ENCODE peak calls at places on chromosomes 11 and 22, in seven cellular contexts. S, L, K, A, E, Q and M are unnamed samples.

GRCh38 chr11:10382518-10382917 is 72.5 kb upstream of the AMPD3 start:
- DNase-seq in K (no peak), E (no peak), S (no peak), Q (no peak), L (no peak), A (no peak), M (no peak)

GRCh38 chr11:35486934-35487333 is 38.5 kb downstream of the PAMR1 start:
- DNase-seq in Q (no peak), K (no peak), S (no peak), E (no peak), A (no peak), L (peak; percentile 63), M (no peak)

GRCh38 chr11:108121274-108122155 is at the start of gene ACAT1:
- DNase-seq in S (peak; percentile 96), L (peak; percentile 99), A (peak; percentile 99), K (peak; percentile 82), E (peak; percentile 98), Q (peak; percentile 99), M (peak; percentile 96)

GRCh38 chr22:29071261-29072045 is 1.4 kb upstream of the KREMEN1 start:
- DNase-seq in S (peak; percentile 29), K (peak; percentile 7), L (peak; percentile 65), E (peak; percentile 61), A (no peak), Q (peak; percentile 75), M (peak; percentile 68)

GRCh38 chr11:132821027-132821426 is 711.3 kb downstream of the OPCML start:
- DNase-seq in Q (no peak), K (peak; percentile 43), A (no peak), S (no peak), E (no peak), L (no peak), M (no peak)

GRCh38 chr22:24791362-24791761 is 14.6 kb upstream of the SGSM1 start:
- DNase-seq in S (no peak), E (no peak), K (no peak), A (no peak), L (no peak), Q (no peak), M (no peak)

GRCh38 chr11:70584786-70585545 is 186.6 kb downstream of the CTTN start:
- DNase-seq in K (no peak), S (no peak), L (no peak), Q (no peak), E (no peak), A (no peak), M (no peak)

GRCh38 chr11:46918087-46918751 is at the start of gene LRP4:
- DNase-seq in L (peak; percentile 52), K (no peak), A (no peak), Q (peak; percentile 69), E (no peak), S (peak; percentile 37), M (no peak)

GRCh38 chr11:32874144-32874543 is 18.5 kb upstream of the QSER1 start:
- DNase-seq in E (no peak), L (no peak), Q (no peak), S (no peak), A (no peak), K (no peak), M (no peak)

GRCh38 chr11:2586091-2586792 is 113.6 kb downstream of the KCNQ1OT1 start:
- DNase-seq in Q (peak; percentile 6), E (no peak), A (no peak), S (peak; percentile 62), L (peak; percentile 13), K (no peak), M (peak; percentile 82)

GRCh38 chr11:93718057-93718563 is 23.2 kb downstream of the TAF1D start:
- DNase-seq in Q (no peak), A (no peak), L (no peak), S (no peak), E (no peak), K (no peak), M (no peak)

GRCh38 chr22:43206515-43207161 is 19.7 kb upstream of the TTLL12 start:
- DNase-seq in Q (no peak), S (no peak), A (no peak), L (no peak), K (no peak), E (no peak), M (no peak)

GRCh38 chr11:29087404-29087803 is 929.4 kb downstream of the KCNA4 start:
- DNase-seq in K (no peak), L (no peak), A (no peak), Q (no peak), E (no peak), S (no peak), M (no peak)

GRCh38 chr11:87397250-87397649 is 359.5 kb downstream of the TMEM135 start:
- DNase-seq in K (no peak), A (no peak), Q (no peak), L (no peak), E (no peak), S (no peak), M (no peak)

GRCh38 chr22:42895087-42895486 is 38.0 kb upstream of the ARFGAP3 start:
- DNase-seq in Q (no peak), L (no peak), K (no peak), A (no peak), S (no peak), E (peak; percentile 38), M (no peak)

GRCh38 chr22:24871611-24872205 is 65.7 kb downstream of the SGSM1 start:
- DNase-seq in L (no peak), S (no peak), E (no peak), A (no peak), K (no peak), Q (no peak), M (no peak)

GRCh38 chr11:68999093-68999747 is 13.8 kb downstream of the MRGPRF start:
- DNase-seq in L (no peak), Q (peak; percentile 4), E (no peak), K (no peak), S (no peak), A (no peak), M (peak; percentile 73)

GRCh38 chr11:69000831-69001245 is 12.2 kb downstream of the MRGPRF start:
- DNase-seq in E (no peak), L (no peak), S (peak; percentile 87), A (no peak), K (peak; percentile 87), Q (peak; percentile 49), M (peak; percentile 90)

GRCh38 chr11:69002101-69002742 is 10.8 kb downstream of the MRGPRF start:
- DNase-seq in E (no peak), L (no peak), Q (peak; percentile 8), S (peak; percentile 58), K (no peak), A (no peak), M (peak; percentile 68)

GRCh38 chr11:69001301-69002081 is 11.6 kb downstream of the MRGPRF start:
- DNase-seq in K (no peak), E (no peak), Q (peak; percentile 7), A (no peak), L (no peak), S (peak; percentile 57), M (peak; percentile 87)

GRCh38 chr11:69000391-69000790 is 12.7 kb downstream of the MRGPRF start:
- DNase-seq in Q (no peak), E (no peak), A (no peak), K (no peak), S (no peak), L (no peak), M (peak; percentile 78)
- H3K4me3 ChIP-seq in Q (no peak overlapping the region), E (no peak overlapping the region), A (no peak overlapping the region), K (no peak overlapping the region), S (no peak overlapping the region), L (no peak overlapping the region), M (no peak overlapping the region)

DNA sequence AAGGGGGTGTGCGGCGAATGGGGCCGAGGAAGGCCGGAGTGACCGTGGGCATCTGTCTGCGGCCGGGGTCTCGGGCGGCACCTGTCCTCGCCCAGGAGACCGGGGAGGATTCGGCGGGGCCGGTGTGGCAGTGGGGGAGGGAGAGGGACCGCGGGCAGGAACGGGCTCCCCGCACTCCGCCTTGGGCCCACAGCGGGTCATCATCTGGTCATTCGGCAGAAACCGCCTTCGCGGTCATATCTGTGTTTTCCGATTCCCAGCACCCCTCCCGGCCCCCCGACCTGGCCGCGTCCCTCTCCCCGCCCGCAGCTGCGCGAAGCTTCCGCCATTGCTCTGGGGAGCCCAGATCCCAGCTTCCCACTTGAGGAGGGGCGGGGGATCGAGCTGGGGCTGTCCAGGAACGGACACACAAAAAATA is 824 bp upstream of the CBX6 start:
- DNase-seq in A (peak; percentile 44), Q (peak; percentile 41), S (peak; percentile 74), L (peak; percentile 51), K (peak; percentile 32), E (peak; percentile 66), M (peak; percentile 91)
- TF ChIP-seq POLR2A in A (no peak), Q (no peak), S (peak; percentile 56), L (no peak), K (no peak), E (no peak), M (no peak)

DNA sequence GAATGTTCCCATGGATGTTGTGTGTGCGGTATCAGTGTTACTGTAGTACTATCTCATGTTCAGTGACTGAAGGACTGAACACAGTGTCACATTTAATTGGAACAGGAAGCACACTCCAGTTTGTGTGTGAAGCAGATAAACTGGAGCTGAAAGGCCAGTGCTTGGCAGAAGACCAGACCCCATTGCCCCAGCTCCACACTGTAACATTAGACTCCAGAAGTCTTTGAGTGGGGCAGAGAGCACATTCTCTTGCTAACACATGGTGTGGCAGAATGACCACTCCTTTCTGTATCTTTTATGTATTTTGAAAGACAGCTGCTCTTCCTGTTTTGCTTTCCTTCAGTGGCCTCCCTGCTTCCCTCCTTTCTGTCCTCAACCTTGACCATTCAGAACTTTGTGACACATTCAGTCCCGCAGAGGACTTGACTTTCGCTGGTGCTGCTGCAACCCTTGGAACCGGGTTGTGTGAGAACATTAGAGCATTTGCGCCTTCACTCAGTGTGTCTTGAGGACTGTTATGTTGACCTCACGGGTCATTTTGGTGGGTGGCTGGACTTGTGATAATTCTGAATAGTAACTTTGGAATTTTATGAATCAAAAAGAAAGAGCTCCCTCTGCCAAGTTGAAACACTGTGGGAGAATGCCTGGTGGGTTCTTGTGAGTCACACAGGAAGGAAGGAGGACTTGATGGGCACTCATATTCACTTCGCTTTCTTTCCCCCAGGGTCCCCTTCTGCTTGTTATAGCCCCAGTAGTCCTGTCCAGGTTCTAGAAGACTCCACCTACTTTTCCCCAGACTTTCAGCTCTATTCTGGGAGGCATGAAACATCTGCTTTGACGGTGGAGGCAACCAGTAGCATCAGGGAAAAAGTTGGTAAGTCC is 26.4 kb downstream of the AMOTL1 start:
- DNase-seq in L (peak; percentile 77), Q (no peak), K (peak; percentile 99), S (peak; percentile 47), A (peak; percentile 93), E (peak; percentile 79), M (no peak)
- H3K4me3 ChIP-seq in L (no peak overlapping the region), Q (no peak overlapping the region), K (peak overlapping the region; percentile 17), S (no peak overlapping the region), A (peak overlapping the region; percentile 26), E (no peak overlapping the region), M (no peak overlapping the region)

DNA sequence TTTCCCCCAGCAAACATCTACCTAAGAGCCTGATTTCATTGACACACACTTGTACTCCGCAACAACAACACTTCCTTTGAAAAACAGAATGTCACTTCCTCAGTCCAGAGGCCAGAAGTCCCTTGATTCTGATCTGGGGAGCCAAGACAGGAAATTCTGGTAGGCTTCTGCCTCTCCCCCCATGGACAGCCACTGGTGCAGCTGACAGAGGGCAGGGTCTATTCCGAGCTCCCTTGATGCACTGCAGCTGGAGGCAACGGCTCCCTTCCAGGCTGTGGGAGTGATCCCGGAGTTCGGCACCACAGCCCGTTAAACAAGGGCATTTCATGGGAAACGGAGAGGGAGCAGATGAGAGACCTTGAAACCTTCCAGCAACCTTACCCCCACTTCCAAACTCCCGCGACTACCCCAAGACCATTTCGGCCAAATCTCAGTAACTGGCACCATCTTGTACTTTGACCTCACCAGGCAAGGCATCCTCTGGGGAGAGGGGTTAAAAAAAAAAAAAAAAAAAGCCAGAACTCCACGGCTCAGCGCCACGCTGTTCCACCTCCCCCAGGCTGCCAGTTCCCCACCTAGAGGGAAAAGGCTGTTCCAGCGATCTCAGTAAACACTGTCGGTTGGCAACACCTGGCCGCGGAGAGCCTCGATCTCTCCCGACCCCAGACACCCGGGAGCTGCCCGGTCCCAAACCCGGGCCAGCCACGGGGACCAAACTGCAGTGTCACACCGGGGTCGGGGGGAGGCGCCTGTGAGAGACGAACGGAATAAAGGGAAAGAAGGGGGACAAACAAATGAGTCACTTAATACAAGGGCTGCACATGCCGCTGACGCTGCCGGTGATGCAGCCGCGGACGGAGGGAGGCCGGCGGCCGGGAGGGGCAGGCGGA is 1.1 kb downstream of the GAB2 start:
- DNase-seq in L (peak; percentile 81), E (peak; percentile 91), K (peak; percentile 87), S (peak; percentile 86), Q (peak; percentile 86), A (peak; percentile 78), M (peak; percentile 98)
- TF ChIP-seq POLR2A in L (no peak), E (peak; percentile 88), K (peak; percentile 65), S (peak; percentile 58), Q (peak; percentile 73), A (peak; percentile 75), M (peak; percentile 11)